ENCODE peak calls at places on chromosome 11, in four cellular contexts. Y is SJSA1, O is upper lobe of left lung, Q is endothelial cell of umbilical vein. D is an unnamed sample. For H3K9me3, the result is how much of the 10 kb centered on the place peaks cover.

GRCh38 chr11:8258771-8259170 is 4.9 kb downstream of the LMO1 start:
- DNase-seq in Q (no peak), Y (no peak), O (no peak), D (no peak)

GRCh38 chr11:132838621-132839020 is 693.7 kb downstream of the OPCML start:
- DNase-seq in Y (no peak), Q (no peak), O (no peak), D (no peak)

GRCh38 chr11:74307409-74307808 is 4.0 kb downstream of the P4HA3 start:
- DNase-seq in O (no peak), Q (peak), Y (no peak), D (no peak)

GRCh38 chr11:126345759-126346585 is 9.5 kb upstream of the ST3GAL4 start:
- DNase-seq in O (no peak), Q (peak), Y (no peak), D (no peak)

GRCh38 chr11:32440372-32440888 is 5.1 kb upstream of the WT1 start:
- DNase-seq in Y (no peak), O (no peak), Q (no peak), D (no peak)

GRCh38 chr11:125069796-125070195 is 6.7 kb downstream of the SLC37A2 start:
- DNase-seq in O (no peak), Q (no peak), Y (no peak), D (no peak)

GRCh38 chr11:17610402-17610894 is 63.4 kb downstream of the OTOG start:
- DNase-seq in Y (no peak), O (peak), Q (no peak), D (no peak)

GRCh38 chr11:71917646-71918045 is 10.7 kb downstream of the XNDC1N start:
- DNase-seq in O (no peak), Q (no peak), Y (no peak), D (no peak)

GRCh38 chr11:35163707-35164496 is 24.9 kb downstream of the CD44 start:
- DNase-seq in Q (no peak), Y (no peak), O (no peak), D (peak)

GRCh38 chr11:110425751-110426545 is 3.8 kb upstream of the FDX1 start:
- DNase-seq in Y (no peak), O (no peak), Q (no peak), D (no peak)

GRCh38 chr11:113637636-113638035 is 68.5 kb downstream of the TMPRSS5 start:
- DNase-seq in Y (no peak), Q (no peak), O (no peak), D (no peak)

GRCh38 chr11:71186861-71187260 is 65.5 kb downstream of the SHANK2 start:
- DNase-seq in Q (no peak), Y (no peak), O (no peak), D (no peak)

GRCh38 chr11:10504490-10504889 is 36.5 kb downstream of the RNF141 start:
- DNase-seq in Q (no peak), O (no peak), Y (no peak), D (no peak)

GRCh38 chr11:8201524-8202365 is 32.9 kb upstream of the RIC3 start:
- DNase-seq in Y (no peak), O (no peak), Q (no peak), D (no peak)

GRCh38 chr11:76614471-76615183 is 55.9 kb downstream of the LRRC32 start:
- DNase-seq in Y (no peak), O (no peak), Q (peak), D (no peak)

GRCh38 chr11:77203901-77204755 is 76.1 kb downstream of the MYO7A start:
- DNase-seq in Y (peak), O (peak), Q (no peak), D (no peak)

GRCh38 chr11:8638300-8638699 is 44.2 kb downstream of the TRIM66 start:
- DNase-seq in O (no peak), Q (no peak), Y (no peak), D (no peak)

GRCh38 chr11:32032478-32032877 is 58.4 kb upstream of the RCN1 start:
- DNase-seq in Y (no peak), Q (no peak), O (no peak), D (no peak)

GRCh38 chr11:120432056-120433018 is 79.2 kb upstream of the GRIK4 start:
- DNase-seq in O (no peak), Y (peak), Q (peak), D (no peak)

GRCh38 chr11:877565-877964 is 33.0 kb downstream of the CHID1 start:
- DNase-seq in O (no peak), Y (no peak), Q (no peak), D (no peak)

GRCh38 chr11:67303989-67304411 is 670 bp downstream of the SSH3 start:
- DNase-seq in Q (no peak), O (peak), Y (no peak), D (no peak)

GRCh38 chr11:113201055-113201818 is 113.1 kb upstream of the TTC12 start:
- DNase-seq in Q (no peak), Y (no peak), O (no peak), D (no peak)

GRCh38 chr11:95364324-95365295 is 133.6 kb upstream of the SESN3 start:
- DNase-seq in Y (no peak), O (no peak), Q (no peak), D (no peak)

GRCh38 chr11:72776844-72777754 is 16.7 kb downstream of the STARD10 start:
- DNase-seq in O (no peak), Q (no peak), Y (no peak), D (no peak)

GRCh38 chr11:62069961-62070919 is 53.6 kb upstream of the INCENP start:
- DNase-seq in Q (no peak), Y (no peak), O (no peak), D (no peak)

GRCh38 chr11:63573881-63574855 is 11.0 kb upstream of the PLAAT2 start:
- DNase-seq in Q (peak), O (no peak), Y (peak), D (no peak)

GRCh38 chr11:126461996-126462395 is 106.5 kb downstream of the ST3GAL4 start:
- DNase-seq in O (no peak), Q (no peak), Y (no peak), D (no peak)

GRCh38 chr11:134764367-134764766 is 352.3 kb upstream of the B3GAT1 start:
- DNase-seq in Q (no peak), O (no peak), Y (no peak), D (no peak)
- H3K9me3 ChIP-seq in Q (under half), O (under half), Y (under half), D (under half)

GRCh38 chr11:58741127-58741526 is 9.4 kb upstream of the GLYAT start:
- DNase-seq in O (no peak), Q (no peak), Y (no peak), D (no peak)
- H3K9me3 ChIP-seq in O (under half), Q (under half), Y (under half), D (under half)

GRCh38 chr11:2661173-2662023 is 38.4 kb downstream of the KCNQ1OT1 start:
- DNase-seq in O (no peak), Q (no peak), Y (no peak), D (no peak)
- H3K9me3 ChIP-seq in O (under half), Q (under half), Y (under half), D (under half)

GRCh38 chr11:20162824-20163777 is 2.8 kb upstream of the DBX1 start:
- DNase-seq in Y (no peak), Q (peak), O (peak), D (no peak)

GRCh38 chr11:20161923-20162322 is 1.6 kb upstream of the DBX1 start:
- DNase-seq in O (no peak), Y (no peak), Q (no peak), D (no peak)

GRCh38 chr11:20163778-20164133 is 3.5 kb upstream of the DBX1 start:
- DNase-seq in Y (no peak), Q (no peak), O (no peak), D (no peak)

GRCh38 chr11:20162340-20162739 is 2.1 kb upstream of the DBX1 start:
- DNase-seq in Y (no peak), Q (no peak), O (no peak), D (no peak)

DNA sequence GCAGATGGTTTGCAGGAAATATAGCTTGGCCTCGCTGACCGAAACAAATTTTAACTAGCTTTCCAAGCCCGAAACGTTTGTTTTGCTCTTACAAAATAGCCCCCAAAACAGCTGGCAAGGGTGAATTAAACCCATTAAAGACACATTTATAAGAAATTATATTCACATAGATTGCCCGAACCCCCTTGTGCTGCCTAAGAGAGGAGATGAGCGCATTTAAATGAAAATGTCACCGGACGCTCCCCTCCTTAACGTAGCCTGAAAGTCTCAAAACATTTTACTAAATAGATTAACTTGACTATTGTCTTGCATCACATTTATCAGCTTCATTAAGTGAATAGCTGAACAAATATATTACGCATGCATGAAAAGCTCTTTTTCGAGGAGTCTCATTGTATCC is 3.9 kb upstream of the DBX1 start:
- DNase-seq in Y (no peak), Q (no peak), O (no peak), D (no peak)
- H3K9me3 ChIP-seq in Y (under half), Q (under half), O (under half), D (under half)

DNA sequence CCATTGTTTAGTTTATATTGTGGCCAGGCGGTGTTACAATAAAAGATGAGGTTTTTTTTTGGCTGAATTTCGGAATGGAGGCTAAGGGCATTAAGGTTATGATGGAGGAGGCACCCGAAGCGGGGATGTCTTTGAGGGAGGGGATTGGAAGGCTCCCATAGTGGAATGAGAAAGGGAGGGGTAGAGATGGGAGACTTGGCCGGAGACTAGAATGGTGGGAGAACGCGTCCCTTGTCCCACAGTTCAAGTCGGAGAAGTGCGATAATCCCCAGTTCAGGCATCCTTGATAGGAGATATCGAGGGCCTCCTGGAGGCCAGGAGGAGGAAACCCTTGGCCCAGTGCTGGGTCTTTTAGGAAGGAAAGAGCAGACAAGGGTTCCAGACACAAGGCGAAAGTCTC is 21.6 kb downstream of the ZNF195 start:
- DNase-seq in Q (no peak), Y (no peak), O (no peak), D (no peak)
- H3K9me3 ChIP-seq in Q (under half), Y (under half), O (half or more), D (half or more)

GRCh38 chr11:69092263-69092662 is 43.5 kb downstream of the TPCN2 start:
- DNase-seq in Q (no peak), Y (no peak), O (peak), D (no peak)
- H3K9me3 ChIP-seq in Q (under half), Y (under half), O (under half), D (under half)

GRCh38 chr11:5929984-5930383 is 12.1 kb upstream of the OR56A3 start:
- DNase-seq in Q (no peak), Y (no peak), O (peak), D (no peak)

GRCh38 chr11:5930614-5931013 is 11.4 kb upstream of the OR56A3 start:
- DNase-seq in O (peak), Q (no peak), Y (no peak), D (no peak)

GRCh38 chr11:5932671-5933070 is 9.4 kb upstream of the OR56A3 start:
- DNase-seq in O (peak), Y (no peak), Q (no peak), D (no peak)

GRCh38 chr11:5931061-5931460 is 11.0 kb upstream of the OR56A3 start:
- DNase-seq in Y (no peak), Q (no peak), O (no peak), D (no peak)

DNA sequence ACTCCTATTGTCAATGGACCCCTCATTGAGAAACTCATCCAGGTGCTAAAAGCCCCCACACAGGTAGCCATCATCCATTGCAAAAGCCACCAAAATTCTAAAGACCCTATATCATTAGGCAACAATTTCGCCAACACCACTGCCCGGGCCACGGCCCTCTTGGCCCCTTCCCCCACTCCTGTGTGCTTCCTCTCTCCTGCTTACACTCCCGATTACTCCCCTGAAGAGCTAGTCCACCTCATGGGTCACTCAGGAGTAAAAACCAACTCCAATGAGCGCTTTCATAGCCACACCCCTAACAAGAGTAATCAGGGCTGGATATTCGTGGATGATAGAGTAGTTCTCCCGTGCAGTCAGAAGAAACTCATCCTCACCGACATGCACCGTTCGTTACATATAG is 8.9 kb upstream of the OR56A3 start:
- DNase-seq in Y (no peak), Q (no peak), O (no peak), D (no peak)
- H3K9me3 ChIP-seq in Y (under half), Q (under half), O (under half), D (under half)

D was measured in T-helper 17 cell.